ENCODE peak calls at places on chromosome 22, in seven cellular contexts. H, C, D, I, W, A and L are unnamed samples.

GRCh38 chr22:40819741-40820140 is 595 bp upstream of the SLC25A17 start:
- DNase-seq in H (no peak), C (peak; percentile 18), D (peak; percentile 20), I (no peak), W (peak; percentile 49), A (peak; percentile 60), L (peak; percentile 46)

GRCh38 chr22:42942351-42942750 is 72.6 kb downstream of the PACSIN2 start:
- DNase-seq in H (no peak), C (no peak), D (no peak), I (no peak), W (no peak), A (no peak), L (no peak)

GRCh38 chr22:48926663-48927062 is 901.0 kb downstream of the BRD1 start:
- DNase-seq in H (no peak), C (no peak), D (no peak), I (no peak), W (no peak), A (no peak), L (no peak)

GRCh38 chr22:47112994-47113879 is 350.8 kb downstream of the TBC1D22A start:
- DNase-seq in H (no peak), C (no peak), D (no peak), I (no peak), W (no peak), A (no peak), L (no peak)

GRCh38 chr22:17648564-17648963 is 10.0 kb downstream of the BCL2L13 start:
- DNase-seq in H (no peak), C (no peak), D (no peak), I (no peak), W (no peak), A (no peak), L (no peak)

GRCh38 chr22:49958462-49958921 is 2.1 kb upstream of the PIM3 start:
- DNase-seq in H (no peak), C (no peak), D (no peak), I (no peak), W (no peak), A (no peak), L (no peak)

GRCh38 chr22:44928711-44929347 is 81.0 kb downstream of the PHF21B start:
- DNase-seq in H (no peak), C (no peak), D (no peak), I (no peak), W (no peak), A (no peak), L (no peak)

GRCh38 chr22:36660510-36660840 is 43.1 kb downstream of the CACNG2 start:
- DNase-seq in H (no peak), C (no peak), D (no peak), I (no peak), W (no peak), A (no peak), L (no peak)

GRCh38 chr22:27752771-27753170 is 48.8 kb downstream of the MN1 start:
- DNase-seq in H (no peak), C (peak; percentile 79), D (no peak), I (peak; percentile 78), W (peak; percentile 42), A (peak; percentile 25), L (peak; percentile 33)